ENCODE peak calls at places on chromosomes 12 and 14, in five cellular contexts. E is left colon, X is iris pigment epithelial cell, Y is LNCaP clone FGC, T is kidney tubule cell. C is an unnamed sample.

GRCh38 chr12:46617167-46617566 is 208.6 kb downstream of the SLC38A4 start:
- DNase-seq in Y (no peak), E (no peak), T (no peak), X (peak), C (no peak)

GRCh38 chr12:44774815-44775411 is 101.2 kb downstream of the NELL2 start:
- DNase-seq in E (no peak), Y (no peak), T (peak), X (peak), C (peak)

GRCh38 chr14:96091149-96091693 is 52.1 kb downstream of the C14orf132 start:
- DNase-seq in X (no peak), T (no peak), E (peak), Y (no peak), C (no peak)

GRCh38 chr14:63308723-63309317 is 9.9 kb downstream of the GPHB5 start:
- DNase-seq in X (peak), Y (no peak), T (peak), E (no peak), C (no peak)

GRCh38 chr14:91987192-91987591 is 39.7 kb upstream of the FBLN5 start:
- DNase-seq in Y (no peak), T (peak), E (no peak), X (no peak), C (no peak)

GRCh38 chr14:98140862-98141261 is 1131.1 kb downstream of the BCL11B start:
- DNase-seq in T (no peak), X (no peak), Y (no peak), E (no peak), C (no peak)

GRCh38 chr12:8834230-8834629 is 11.8 kb downstream of the A2ML1 start:
- DNase-seq in X (no peak), E (no peak), T (no peak), Y (no peak), C (no peak)

GRCh38 chr14:76181546-76181945 is 29.8 kb downstream of the GPATCH2L start:
- DNase-seq in E (no peak), X (peak), Y (no peak), T (peak), C (no peak)